ENCODE peak calls at places on chromosome 13, in six cellular contexts. D is tibial artery, O is HCT116, L is thoracic aorta, V is heart right ventricle, H is sigmoid colon. Z is an unnamed sample.

GRCh38 chr13:36850790-36851438 is 31.9 kb downstream of the RFXAP start:
- DNase-seq in O (no peak), H (no peak), L (no peak), V (no peak), D (no peak), Z (no peak)

GRCh38 chr13:110216403-110217041 is 90.4 kb downstream of the COL4A1 start:
- DNase-seq in L (peak; percentile 26), V (no peak), O (no peak), H (no peak), D (peak; percentile 84), Z (no peak)

GRCh38 chr13:111216166-111216960 is 101.3 kb downstream of the ARHGEF7 start:
- DNase-seq in L (no peak), V (no peak), D (peak; percentile 78), H (no peak), O (no peak), Z (no peak)

GRCh38 chr13:75050419-75051066 is 431.4 kb downstream of the TBC1D4 start:
- DNase-seq in O (no peak), V (no peak), L (no peak), H (no peak), D (no peak), Z (no peak)

GRCh38 chr13:27053902-27054595 is 117.6 kb downstream of the USP12 start:
- DNase-seq in H (no peak), D (no peak), L (no peak), O (peak; percentile 41), V (no peak), Z (no peak)

GRCh38 chr13:109779074-109779473 is 7.3 kb downstream of the IRS2 start:
- DNase-seq in H (no peak), L (no peak), O (no peak), V (no peak), D (no peak), Z (no peak)

GRCh38 chr13:76533251-76533650 is 353.0 kb downstream of the KCTD12 start:
- DNase-seq in O (no peak), H (no peak), D (no peak), L (no peak), V (no peak), Z (no peak)

GRCh38 chr13:48449656-48450055 is 36.7 kb upstream of the LPAR6 start:
- DNase-seq in V (no peak), H (no peak), L (no peak), D (no peak), O (no peak), Z (no peak)

GRCh38 chr13:110166598-110166997 is 140.4 kb downstream of the COL4A1 start:
- DNase-seq in O (no peak), D (no peak), H (no peak), V (no peak), L (no peak), Z (no peak)

GRCh38 chr13:100721885-100722512 is 47.4 kb upstream of the TMTC4 start:
- DNase-seq in O (peak; percentile 37), L (no peak), V (no peak), H (no peak), D (no peak), Z (no peak)

GRCh38 chr13:39506559-39507390 is 96.2 kb downstream of the LHFPL6 start:
- DNase-seq in H (no peak), L (no peak), O (no peak), D (no peak), V (no peak), Z (peak; percentile 85)

GRCh38 chr13:83281666-83282065 is 600.6 kb downstream of the SLITRK1 start:
- DNase-seq in D (no peak), H (no peak), V (no peak), O (no peak), L (no peak), Z (no peak)

GRCh38 chr13:91664036-91664435 is 265.6 kb downstream of the GPC5 start:
- DNase-seq in L (no peak), D (no peak), H (no peak), O (no peak), V (no peak), Z (no peak)

GRCh38 chr13:22662771-22663170 is 518.0 kb upstream of the SGCG start:
- DNase-seq in H (no peak), O (no peak), L (no peak), D (no peak), V (no peak), Z (no peak)

GRCh38 chr13:41696163-41697003 is 239.0 kb downstream of the RGCC start:
- DNase-seq in V (no peak), O (peak; percentile 61), H (no peak), D (no peak), L (no peak), Z (no peak)

GRCh38 chr13:39699274-39699673 is 43.8 kb downstream of the COG6 start:
- DNase-seq in L (no peak), V (no peak), O (no peak), H (no peak), D (no peak), Z (no peak)

GRCh38 chr13:64314286-64314685 is 2898.6 kb upstream of the PCDH20 start:
- DNase-seq in L (no peak), D (no peak), O (no peak), V (no peak), H (no peak), Z (no peak)

GRCh38 chr13:111612918-111613317 is 292.5 kb downstream of the TEX29 start:
- DNase-seq in V (no peak), D (no peak), O (no peak), H (no peak), L (no peak), Z (no peak)

GRCh38 chr13:101202590-101202989 is 213.7 kb downstream of the NALCN start:
- DNase-seq in H (no peak), V (no peak), D (no peak), O (no peak), L (no peak), Z (no peak)

GRCh38 chr13:67554746-67555452 is 324.8 kb upstream of the PCDH9 start:
- DNase-seq in H (no peak), L (no peak), O (no peak), D (no peak), V (no peak), Z (no peak)

GRCh38 chr13:98975822-98976261 is 2.0 kb downstream of the DOCK9 start:
- DNase-seq in O (no peak), D (no peak), L (no peak), V (no peak), H (no peak), Z (no peak)

GRCh38 chr13:42849200-42849599 is 67.8 kb downstream of the FAM216B start:
- DNase-seq in V (no peak), L (no peak), H (no peak), O (no peak), D (no peak), Z (no peak)

GRCh38 chr13:36357692-36358091 is 11.5 kb upstream of the SPART start:
- DNase-seq in D (peak; percentile 75), H (peak; percentile 78), L (no peak), V (no peak), O (no peak), Z (no peak)

GRCh38 chr13:49791214-49791752 is 1.2 kb downstream of the KPNA3 start:
- DNase-seq in O (no peak), D (no peak), V (no peak), L (no peak), H (no peak), Z (no peak)

GRCh38 chr13:111449041-111449440 is 128.6 kb downstream of the TEX29 start:
- DNase-seq in V (no peak), O (no peak), D (no peak), H (no peak), L (no peak), Z (no peak)

GRCh38 chr13:70189981-70190380 is 81.7 kb upstream of the KLHL1 start:
- DNase-seq in V (no peak), H (no peak), D (no peak), L (no peak), O (no peak), Z (no peak)

GRCh38 chr13:112705286-112705685 is 15.4 kb downstream of the ATP11A start:
- DNase-seq in V (no peak), O (no peak), H (peak; percentile 48), L (no peak), D (peak; percentile 47), Z (no peak)
- H3K4me1 ChIP-seq in V (peaks cover 42% of the 10 kb centered on the region), O (peaks cover 2% of the 10 kb centered on the region), H (no peaks in the 10 kb centered on the region), L (no peaks in the 10 kb centered on the region), D (no peaks in the 10 kb centered on the region), Z (no peaks in the 10 kb centered on the region)

GRCh38 chr13:46012404-46012803 is 40.1 kb downstream of the ZC3H13 start:
- DNase-seq in L (no peak), V (no peak), D (no peak), O (no peak), H (no peak), Z (no peak)

GRCh38 chr13:46016216-46016615 is 36.3 kb downstream of the ZC3H13 start:
- DNase-seq in D (no peak), H (no peak), O (no peak), L (no peak), V (no peak), Z (no peak)

GRCh38 chr13:46010148-46010547 is 42.4 kb downstream of the ZC3H13 start:
- DNase-seq in V (no peak), H (no peak), L (no peak), O (no peak), D (no peak), Z (no peak)

DNA sequence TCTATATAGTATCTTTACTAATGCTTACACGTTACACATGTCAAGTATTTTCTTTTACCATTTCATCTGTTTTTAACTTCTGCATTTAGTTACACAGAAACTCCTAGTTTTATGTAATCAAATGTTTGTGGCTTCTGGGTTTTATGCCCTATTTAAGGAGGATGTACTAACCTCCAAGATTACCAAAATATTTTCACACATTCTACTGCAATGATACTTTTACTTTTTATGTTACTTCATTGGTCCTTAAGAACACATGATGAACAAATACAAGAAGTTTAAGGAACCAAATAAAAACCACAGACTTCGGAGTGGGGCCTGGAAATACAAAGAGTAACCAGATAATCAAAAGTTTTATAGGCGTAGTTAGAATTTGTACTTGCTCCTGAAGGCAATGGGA is 37.2 kb downstream of the ZC3H13 start:
- DNase-seq in D (no peak), O (no peak), V (no peak), L (no peak), H (no peak), Z (no peak)
- H3K36me3 ChIP-seq in D (peaks cover 55% of the 10 kb centered on the region), O (peaks cover 19% of the 10 kb centered on the region), V (no peaks in the 10 kb centered on the region), L (peaks cover 27% of the 10 kb centered on the region), H (no peaks in the 10 kb centered on the region), Z (peaks cover 74% of the 10 kb centered on the region)

GRCh38 chr13:51243832-51244231 is 21.6 kb downstream of the FAM124A start:
- DNase-seq in D (no peak), L (no peak), H (no peak), V (no peak), O (no peak), Z (no peak)

GRCh38 chr13:51243227-51243626 is 21.0 kb downstream of the FAM124A start:
- DNase-seq in H (no peak), V (no peak), L (no peak), D (no peak), O (no peak), Z (no peak)

GRCh38 chr13:51246005-51246404 is 23.8 kb downstream of the FAM124A start:
- DNase-seq in V (no peak), O (no peak), D (no peak), L (no peak), H (no peak), Z (no peak)

GRCh38 chr13:51245583-51245982 is 23.4 kb downstream of the FAM124A start:
- DNase-seq in D (no peak), V (no peak), O (no peak), L (no peak), H (no peak), Z (no peak)

GRCh38 chr13:51244637-51245405 is 22.6 kb downstream of the FAM124A start:
- DNase-seq in H (no peak), D (no peak), L (no peak), O (no peak), V (no peak), Z (no peak)
- H3K4me1 ChIP-seq in H (peaks cover 56% of the 10 kb centered on the region), D (no peaks in the 10 kb centered on the region), L (peaks cover 4% of the 10 kb centered on the region), O (no peaks in the 10 kb centered on the region), V (peaks cover 27% of the 10 kb centered on the region), Z (peaks cover 6% of the 10 kb centered on the region)

GRCh38 chr13:29511439-29511814 is 84.1 kb downstream of the SLC7A1 start:
- DNase-seq in H (no peak), D (no peak), V (no peak), O (no peak), L (no peak), Z (no peak)
- H3K36me3 ChIP-seq in H (peaks cover 4% of the 10 kb centered on the region), D (peaks cover 38% of the 10 kb centered on the region), V (no peaks in the 10 kb centered on the region), O (no peaks in the 10 kb centered on the region), L (peaks cover 29% of the 10 kb centered on the region), Z (peaks cover 44% of the 10 kb centered on the region)

Z was measured in RWPE2.